ENCODE peak calls at places on chromosomes 12 and 14, in eight cellular contexts. S is breast epithelium; Z is H9; B is BE2C; M is CD8-positive, alpha-beta memory T cell; W is ovary; Q is transverse colon; F is fibroblast of lung. N is an unnamed sample.

GRCh38 chr12:91813701-91814100 is 331.9 kb downstream of the BTG1 start:
- DNase-seq in S (no peak), Z (no peak), B (no peak), M (no peak), W (no peak), Q (no peak), F (peak; percentile 19), N (no peak)

GRCh38 chr12:8678661-8679111 is 16.1 kb upstream of the MFAP5 start:
- DNase-seq in S (no peak), Z (no peak), B (no peak), M (no peak), W (no peak), Q (no peak), F (no peak), N (no peak)

GRCh38 chr14:51401272-51401671 is 161.2 kb downstream of the TMX1 start:
- DNase-seq in S (no peak), Z (no peak), B (no peak), M (no peak), W (no peak), Q (no peak), F (no peak), N (no peak)

GRCh38 chr12:105060715-105061378 is 23.4 kb downstream of the ALDH1L2 start:
- DNase-seq in S (no peak), Z (no peak), B (no peak), M (no peak), W (no peak), Q (no peak), F (no peak), N (no peak)

GRCh38 chr12:27999521-27999920 is 27.0 kb upstream of the PTHLH start:
- DNase-seq in S (no peak), Z (no peak), B (no peak), M (no peak), W (no peak), Q (no peak), F (no peak), N (no peak)

GRCh38 chr14:93954900-93955891 is 21.2 kb downstream of the ASB2 start:
- DNase-seq in S (no peak), Z (no peak), B (no peak), M (peak; percentile 82), W (no peak), Q (peak; percentile 54), F (no peak), N (no peak)

GRCh38 chr14:69842671-69843407 is 36.4 kb upstream of the SMOC1 start:
- DNase-seq in S (no peak), Z (no peak), B (no peak), M (no peak), W (no peak), Q (no peak), F (no peak), N (no peak)

GRCh38 chr14:96166475-96167223 is 38.0 kb upstream of the BDKRB2 start:
- DNase-seq in S (no peak), Z (peak; percentile 4), B (no peak), M (no peak), W (no peak), Q (no peak), F (no peak), N (no peak)

GRCh38 chr12:51938744-51939143 is 12.8 kb upstream of the ACVR1B start:
- DNase-seq in S (no peak), Z (no peak), B (no peak), M (no peak), W (no peak), Q (peak; percentile 56), F (no peak), N (no peak)

GRCh38 chr14:32657081-32657480 is 281.6 kb upstream of the NPAS3 start:
- DNase-seq in S (no peak), Z (no peak), B (no peak), M (no peak), W (no peak), Q (peak; percentile 14), F (peak; percentile 92), N (no peak)

GRCh38 chr12:100403446-100403845 is 46.6 kb downstream of the SLC17A8 start:
- DNase-seq in S (no peak), Z (no peak), B (no peak), M (no peak), W (no peak), Q (no peak), F (peak; percentile 7), N (no peak)

GRCh38 chr12:114291389-114292075 is 114.4 kb downstream of the TBX5 start:
- DNase-seq in S (no peak), Z (no peak), B (no peak), M (no peak), W (no peak), Q (no peak), F (no peak), N (no peak)

GRCh38 chr12:49907352-49907751 is 3.7 kb upstream of the FAIM2 start:
- DNase-seq in S (no peak), Z (no peak), B (no peak), M (no peak), W (peak; percentile 7), Q (no peak), F (no peak), N (no peak)

GRCh38 chr12:131456301-131457027 is 254.4 kb upstream of the SFSWAP start:
- DNase-seq in S (no peak), Z (peak; percentile 24), B (no peak), M (no peak), W (no peak), Q (no peak), F (no peak), N (no peak)

GRCh38 chr14:105883066-105884005 is 357.0 kb downstream of the TMEM121 start:
- DNase-seq in S (peak; percentile 38), Z (no peak), B (peak; percentile 14), M (peak; percentile 38), W (peak; percentile 15), Q (peak; percentile 2), F (no peak), N (no peak)

GRCh38 chr14:105882626-105883025 is 356.2 kb downstream of the TMEM121 start:
- DNase-seq in S (no peak), Z (no peak), B (no peak), M (peak; percentile 33), W (peak; percentile 11), Q (peak; percentile 3), F (no peak), N (peak; percentile 1)

GRCh38 chr14:105884808-105885281 is 358.5 kb downstream of the TMEM121 start:
- DNase-seq in S (no peak), Z (no peak), B (peak; percentile 8), M (no peak), W (peak; percentile 12), Q (no peak), F (no peak), N (peak; percentile 0)

GRCh38 chr14:105888151-105888550 is 361.8 kb downstream of the TMEM121 start:
- DNase-seq in S (no peak), Z (no peak), B (no peak), M (peak; percentile 31), W (no peak), Q (no peak), F (no peak), N (no peak)

DNA sequence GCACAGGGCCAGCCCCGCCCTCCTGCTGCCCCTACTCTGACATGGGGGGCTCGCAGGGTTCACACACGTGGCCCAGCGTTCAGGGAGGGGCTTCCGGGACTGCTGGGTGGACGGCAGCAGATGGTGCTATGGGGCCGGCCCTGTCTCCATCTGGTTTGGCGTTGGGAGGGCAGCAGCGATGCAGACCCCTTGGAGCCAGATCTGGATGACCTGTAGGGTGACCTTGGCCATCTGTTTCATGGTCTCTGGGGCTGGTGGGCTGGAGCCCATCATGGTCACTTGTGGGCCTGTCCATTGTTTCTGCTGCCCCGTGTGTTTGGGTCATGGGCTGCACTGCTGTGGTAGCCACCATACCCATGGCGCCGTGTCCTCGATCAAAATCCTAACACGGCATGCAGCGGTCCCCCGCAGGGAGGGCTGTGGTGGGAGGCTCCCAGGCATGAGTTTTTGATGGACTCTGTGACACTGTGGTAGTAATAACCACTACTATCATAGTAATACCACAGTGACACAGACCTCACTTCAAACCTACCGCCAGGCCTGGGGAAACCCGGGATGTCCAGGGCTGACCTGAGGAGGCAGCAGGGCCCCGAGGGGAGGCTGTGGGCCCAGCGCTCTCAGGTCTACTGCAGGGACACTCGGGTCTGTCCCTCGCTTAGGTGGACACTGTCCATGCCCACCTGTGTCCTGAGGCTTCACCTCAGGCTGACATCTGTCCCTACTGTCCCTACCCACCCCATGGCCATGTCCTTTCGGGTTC is 359.4 kb downstream of the TMEM121 start:
- DNase-seq in S (peak; percentile 43), Z (no peak), B (peak; percentile 4), M (peak; percentile 39), W (peak; percentile 13), Q (peak; percentile 4), F (no peak), N (peak; percentile 4)
- H3K9me3 ChIP-seq in S (no peaks in the 10 kb centered on the region), Z (peaks cover 65% of the 10 kb centered on the region), B (no peaks in the 10 kb centered on the region), M (no peaks in the 10 kb centered on the region), W (no peaks in the 10 kb centered on the region), Q (no peaks in the 10 kb centered on the region), F (no peaks in the 10 kb centered on the region), N (no peaks in the 10 kb centered on the region)

DNA sequence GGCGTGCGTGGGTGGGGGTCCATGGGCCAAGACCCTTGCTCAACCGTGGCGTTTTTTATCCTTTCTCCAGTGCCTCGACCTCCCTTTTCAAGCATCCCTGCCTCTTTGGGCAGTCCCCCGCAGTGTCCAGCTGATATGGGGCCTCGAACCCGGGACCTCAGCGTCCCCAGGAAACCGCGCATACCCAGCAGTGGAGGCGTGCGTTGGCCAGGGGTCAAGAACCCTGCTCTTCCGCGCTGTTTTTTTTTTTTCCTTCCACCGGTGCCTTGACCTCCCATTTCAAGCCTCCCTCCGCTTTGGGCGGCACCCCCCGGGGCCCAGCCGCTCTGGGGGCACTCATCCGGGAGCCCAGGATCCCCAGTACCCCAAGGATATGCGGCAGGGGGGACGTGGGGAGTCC is 325.8 kb downstream of the ALG10 start:
- DNase-seq in S (no peak), Z (no peak), B (no peak), M (no peak), W (no peak), Q (no peak), F (no peak), N (no peak)
- H3K9me3 ChIP-seq in S (peaks cover 98% of the 10 kb centered on the region), Z (peaks cover 6% of the 10 kb centered on the region), B (no peaks in the 10 kb centered on the region), M (no peaks in the 10 kb centered on the region), W (no peaks in the 10 kb centered on the region), Q (peaks cover 48% of the 10 kb centered on the region), F (no peaks in the 10 kb centered on the region), N (no peaks in the 10 kb centered on the region)

GRCh38 chr14:42893183-42893582 is 1286.5 kb downstream of the LRFN5 start:
- DNase-seq in S (no peak), Z (no peak), B (no peak), M (no peak), W (no peak), Q (no peak), F (no peak), N (no peak)
- H3K9me3 ChIP-seq in S (no peaks in the 10 kb centered on the region), Z (no peaks in the 10 kb centered on the region), B (no peaks in the 10 kb centered on the region), M (no peaks in the 10 kb centered on the region), W (no peaks in the 10 kb centered on the region), Q (no peaks in the 10 kb centered on the region), F (no peaks in the 10 kb centered on the region), N (no peaks in the 10 kb centered on the region)

DNA sequence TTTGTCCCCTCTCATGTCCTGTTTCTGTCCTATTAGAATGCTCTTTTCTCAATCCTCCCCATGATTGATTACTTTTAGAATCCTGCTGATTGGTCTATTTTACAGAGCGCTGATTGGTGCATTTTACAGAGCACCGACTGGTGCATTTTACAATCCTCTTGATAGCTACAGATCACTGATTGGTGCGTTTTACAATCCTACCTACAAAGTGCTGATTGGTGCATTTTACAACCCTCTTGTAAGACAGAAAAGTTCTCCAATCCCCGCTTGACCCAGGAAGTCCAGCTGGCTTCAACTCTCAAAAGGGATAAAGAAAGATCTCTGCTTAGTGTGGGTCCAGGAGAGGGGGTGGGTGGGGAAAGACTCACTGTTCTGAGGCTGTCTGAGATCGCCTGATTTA is 71.3 kb downstream of the DHRS2 start:
- DNase-seq in S (no peak), Z (no peak), B (no peak), M (no peak), W (no peak), Q (no peak), F (no peak), N (no peak)
- H3K9me3 ChIP-seq in S (no peaks in the 10 kb centered on the region), Z (peaks cover 36% of the 10 kb centered on the region), B (peaks cover 2% of the 10 kb centered on the region), M (no peaks in the 10 kb centered on the region), W (no peaks in the 10 kb centered on the region), Q (peaks cover 10% of the 10 kb centered on the region), F (no peaks in the 10 kb centered on the region), N (no peaks in the 10 kb centered on the region)

GRCh38 chr12:34305176-34305575 is 282.9 kb downstream of the ALG10 start:
- DNase-seq in S (no peak), Z (no peak), B (no peak), M (no peak), W (no peak), Q (no peak), F (no peak), N (no peak)
- H3K9me3 ChIP-seq in S (peaks cover 78% of the 10 kb centered on the region), Z (peaks cover 70% of the 10 kb centered on the region), B (no peaks in the 10 kb centered on the region), M (no peaks in the 10 kb centered on the region), W (no peaks in the 10 kb centered on the region), Q (peaks cover 6% of the 10 kb centered on the region), F (no peaks in the 10 kb centered on the region), N (no peaks in the 10 kb centered on the region)

N was measured in T-helper 17 cell.